ENCODE peak calls at places on chromosome 13, in seven cellular contexts. D is DMS53; S is stimulated activated CD8-positive, alpha-beta memory T cell treated with anti-CD3 and anti-CD28 coated beads, Interleukin-2, amount 100 ng/mL, for 48 hours; I is T1000; M is amygdala; U is NCI-H1436; P is activated naive CD8-positive, alpha-beta T cell treated with anti-CD3 and anti-CD28 coated beads for 36 hours. Y is an unnamed sample.

GRCh38 chr13:98927954-98928927 is 49.6 kb downstream of the DOCK9 start:
- DNase-seq in D (no peak), S (no peak), I (no peak), M (no peak), U (no peak), P (no peak), Y (peak; percentile 34)

GRCh38 chr13:74661851-74662250 is 527.6 kb upstream of the KLF12 start:
- DNase-seq in D (no peak), S (no peak), I (no peak), M (no peak), U (no peak), P (no peak), Y (no peak)

GRCh38 chr13:78606471-78607408 is 3.4 kb upstream of the POU4F1 start:
- DNase-seq in D (no peak), S (no peak), I (no peak), M (no peak), U (no peak), P (no peak), Y (no peak)

GRCh38 chr13:60788156-60788829 is 391.3 kb downstream of the TDRD3 start:
- DNase-seq in D (no peak), S (no peak), I (peak; percentile 19), M (no peak), U (no peak), P (no peak), Y (no peak)

GRCh38 chr13:110129539-110130186 is 177.3 kb downstream of the COL4A1 start:
- DNase-seq in D (no peak), S (no peak), I (no peak), M (no peak), U (no peak), P (no peak), Y (no peak)

GRCh38 chr13:28047784-28048388 is 52.5 kb downstream of the FLT3 start:
- DNase-seq in D (peak; percentile 38), S (no peak), I (no peak), M (no peak), U (no peak), P (no peak), Y (no peak)

GRCh38 chr13:91045351-91046034 is 302.0 kb upstream of the MIR17HG start:
- DNase-seq in D (peak; percentile 26), S (no peak), I (no peak), M (no peak), U (no peak), P (no peak), Y (peak; percentile 38)

GRCh38 chr13:74136089-74136658 is 2.0 kb upstream of the KLF12 start:
- DNase-seq in D (peak; percentile 43), S (no peak), I (no peak), M (peak; percentile 36), U (peak; percentile 46), P (peak; percentile 36), Y (peak; percentile 37)

GRCh38 chr13:35690546-35690945 is 214.1 kb upstream of the MAB21L1 start:
- DNase-seq in D (no peak), S (no peak), I (no peak), M (no peak), U (no peak), P (no peak), Y (peak; percentile 63)

GRCh38 chr13:110258876-110259631 is 47.9 kb downstream of the COL4A1 start:
- DNase-seq in D (no peak), S (no peak), I (no peak), M (no peak), U (no peak), P (no peak), Y (no peak)

GRCh38 chr13:94205896-94206295 is 273.6 kb downstream of the DCT start:
- DNase-seq in D (no peak), S (no peak), I (no peak), M (no peak), U (no peak), P (no peak), Y (no peak)

GRCh38 chr13:101755228-101755887 is 302.9 kb downstream of the ITGBL1 start:
- DNase-seq in D (no peak), S (no peak), I (no peak), M (no peak), U (no peak), P (no peak), Y (no peak)

GRCh38 chr13:48249018-48249417 is 16.0 kb downstream of the ITM2B start:
- DNase-seq in D (no peak), S (no peak), I (no peak), M (no peak), U (no peak), P (no peak), Y (no peak)